ENCODE peak calls at places on chromosomes 7 and 10, in four cellular contexts. One of them, this sample, is unnamed.

GRCh38 chr7:19772323-19772722 is 1.1 kb downstream of the TMEM196 start:
- DNase-seq in GM23248: no peak
- DNase-seq in fibroblast of lung: no peak
- DNase-seq in endothelial cell of umbilical vein: no peak
- DNase-seq in this sample: peak; percentile 26

GRCh38 chr7:44080686-44081265 is 1.6 kb downstream of the POLM start:
- DNase-seq in GM23248: no peak
- DNase-seq in fibroblast of lung: no peak
- DNase-seq in endothelial cell of umbilical vein: no peak
- DNase-seq in this sample: no peak

GRCh38 chr10:20040012-20040411 is 223.8 kb downstream of the PLXDC2 start:
- DNase-seq in GM23248: no peak
- DNase-seq in fibroblast of lung: peak; percentile 25
- DNase-seq in endothelial cell of umbilical vein: no peak
- DNase-seq in this sample: no peak

GRCh38 chr7:42745357-42746022 is 166.4 kb downstream of the C7orf25 start:
- DNase-seq in GM23248: peak; percentile 49
- DNase-seq in fibroblast of lung: peak; percentile 15
- DNase-seq in endothelial cell of umbilical vein: no peak
- DNase-seq in this sample: no peak

GRCh38 chr7:136039577-136040345 is 62.6 kb upstream of the MTPN start:
- DNase-seq in GM23248: no peak
- DNase-seq in fibroblast of lung: no peak
- DNase-seq in endothelial cell of umbilical vein: peak; percentile 55
- DNase-seq in this sample: no peak

GRCh38 chr10:122243560-122243959 is 27.5 kb upstream of the BTBD16 start:
- DNase-seq in GM23248: no peak
- DNase-seq in fibroblast of lung: peak; percentile 82
- DNase-seq in endothelial cell of umbilical vein: no peak
- DNase-seq in this sample: no peak

GRCh38 chr10:7291487-7292113 is 119.2 kb downstream of the SFMBT2 start:
- DNase-seq in GM23248: no peak
- DNase-seq in fibroblast of lung: no peak
- DNase-seq in endothelial cell of umbilical vein: no peak
- DNase-seq in this sample: no peak

GRCh38 chr7:99976626-99977025 is 795 bp upstream of the AZGP1 start:
- DNase-seq in GM23248: no peak
- DNase-seq in fibroblast of lung: no peak
- DNase-seq in endothelial cell of umbilical vein: no peak
- DNase-seq in this sample: no peak

GRCh38 chr7:48182736-48183369 is 11.6 kb downstream of the ABCA13 start:
- DNase-seq in GM23248: peak; percentile 65
- DNase-seq in fibroblast of lung: peak; percentile 18
- DNase-seq in endothelial cell of umbilical vein: peak; percentile 46
- DNase-seq in this sample: peak; percentile 63

GRCh38 chr7:30148951-30149459 is 14.2 kb downstream of the MTURN start:
- DNase-seq in GM23248: no peak
- DNase-seq in fibroblast of lung: no peak
- DNase-seq in endothelial cell of umbilical vein: no peak
- DNase-seq in this sample: no peak

GRCh38 chr7:95331004-95331337 is 6.6 kb upstream of the PON1 start:
- DNase-seq in GM23248: no peak
- DNase-seq in fibroblast of lung: no peak
- DNase-seq in endothelial cell of umbilical vein: no peak
- DNase-seq in this sample: no peak

GRCh38 chr10:120511165-120511564 is 54.1 kb downstream of the PLPP4 start:
- DNase-seq in GM23248: peak; percentile 76
- DNase-seq in fibroblast of lung: no peak
- DNase-seq in endothelial cell of umbilical vein: no peak
- DNase-seq in this sample: peak; percentile 94

GRCh38 chr7:132145466-132145865 is 430.8 kb downstream of the PLXNA4 start:
- DNase-seq in GM23248: peak; percentile 97
- DNase-seq in fibroblast of lung: peak; percentile 47
- DNase-seq in endothelial cell of umbilical vein: peak; percentile 88
- DNase-seq in this sample: peak; percentile 92

GRCh38 chr7:22723642-22724041 is 3.4 kb upstream of the IL6 start:
- DNase-seq in GM23248: peak; percentile 60
- DNase-seq in fibroblast of lung: peak; percentile 71
- DNase-seq in endothelial cell of umbilical vein: no peak
- DNase-seq in this sample: no peak

GRCh38 chr7:22722596-22722995 is 4.4 kb upstream of the IL6 start:
- DNase-seq in GM23248: no peak
- DNase-seq in fibroblast of lung: no peak
- DNase-seq in endothelial cell of umbilical vein: no peak
- DNase-seq in this sample: no peak

GRCh38 chr7:22724861-22725260 is 2.1 kb upstream of the IL6 start:
- DNase-seq in GM23248: no peak
- DNase-seq in fibroblast of lung: no peak
- DNase-seq in endothelial cell of umbilical vein: no peak
- DNase-seq in this sample: no peak

GRCh38 chr7:22720791-22721786 is 5.9 kb upstream of the IL6 start:
- DNase-seq in GM23248: no peak
- DNase-seq in fibroblast of lung: peak; percentile 42
- DNase-seq in endothelial cell of umbilical vein: no peak
- DNase-seq in this sample: no peak

DNA sequence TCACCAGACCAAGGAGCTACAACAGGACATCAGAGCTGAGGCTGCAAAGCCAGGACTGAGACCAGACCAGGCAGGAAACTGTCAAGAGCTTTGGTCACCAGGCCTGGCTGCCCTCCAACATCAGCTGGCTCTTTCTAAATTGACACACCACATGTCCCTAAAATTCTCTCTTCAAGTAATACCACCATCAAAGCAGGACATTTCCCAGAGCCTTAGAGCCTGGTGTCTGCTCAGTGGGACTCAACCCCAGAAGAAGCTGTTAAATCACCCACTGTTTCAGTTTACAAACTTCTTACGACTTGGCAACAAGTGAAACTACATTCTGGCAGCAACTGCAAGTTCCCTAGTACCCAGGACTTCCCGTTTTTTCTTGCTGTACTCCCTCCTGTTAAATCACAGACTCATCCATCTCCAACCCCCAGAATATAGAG is 3.8 kb upstream of the IL6 start:
- DNase-seq in GM23248: peak; percentile 58
- DNase-seq in fibroblast of lung: peak; percentile 71
- DNase-seq in endothelial cell of umbilical vein: peak; percentile 63
- DNase-seq in this sample: no peak
- H3K4me2 ChIP-seq in GM23248: peak overlapping the region; percentile 34
- H3K4me2 ChIP-seq in fibroblast of lung: peak overlapping the region; percentile 32
- H3K4me2 ChIP-seq in endothelial cell of umbilical vein: peak overlapping the region; percentile 20
- H3K4me2 ChIP-seq in this sample: no peak overlapping the region

GRCh38 chr10:13080643-13081042 is 19.3 kb upstream of the OPTN start:
- DNase-seq in GM23248: no peak
- DNase-seq in fibroblast of lung: no peak
- DNase-seq in endothelial cell of umbilical vein: no peak
- DNase-seq in this sample: no peak
- H3K4me2 ChIP-seq in GM23248: no peak overlapping the region
- H3K4me2 ChIP-seq in fibroblast of lung: no peak overlapping the region
- H3K4me2 ChIP-seq in endothelial cell of umbilical vein: no peak overlapping the region
- H3K4me2 ChIP-seq in this sample: no peak overlapping the region

GRCh38 chr7:137670521-137671064 is 176.2 kb downstream of the DGKI start:
- DNase-seq in GM23248: peak; percentile 92
- DNase-seq in fibroblast of lung: peak; percentile 11
- DNase-seq in endothelial cell of umbilical vein: no peak
- DNase-seq in this sample: peak; percentile 78
- H3K4me2 ChIP-seq in GM23248: peak overlapping the region; percentile 6
- H3K4me2 ChIP-seq in fibroblast of lung: no peak overlapping the region
- H3K4me2 ChIP-seq in endothelial cell of umbilical vein: no peak overlapping the region
- H3K4me2 ChIP-seq in this sample: peak overlapping the region; percentile 44

GRCh38 chr10:58576736-58577366 is 64.2 kb downstream of the BICC1 start:
- DNase-seq in GM23248: no peak
- DNase-seq in fibroblast of lung: peak; percentile 15
- DNase-seq in endothelial cell of umbilical vein: no peak
- DNase-seq in this sample: no peak
- H3K4me2 ChIP-seq in GM23248: peak overlapping the region; percentile 70
- H3K4me2 ChIP-seq in fibroblast of lung: peak overlapping the region; percentile 65
- H3K4me2 ChIP-seq in endothelial cell of umbilical vein: no peak overlapping the region
- H3K4me2 ChIP-seq in this sample: no peak overlapping the region

GRCh38 chr10:109933984-109934565 is 10.8 kb upstream of the XPNPEP1 start:
- DNase-seq in GM23248: peak; percentile 39
- DNase-seq in fibroblast of lung: peak; percentile 48
- DNase-seq in endothelial cell of umbilical vein: no peak
- DNase-seq in this sample: no peak

GRCh38 chr10:109932391-109932790 is 9.1 kb upstream of the XPNPEP1 start:
- DNase-seq in GM23248: no peak
- DNase-seq in fibroblast of lung: no peak
- DNase-seq in endothelial cell of umbilical vein: no peak
- DNase-seq in this sample: no peak

GRCh38 chr10:109931153-109931552 is 7.8 kb upstream of the XPNPEP1 start:
- DNase-seq in GM23248: peak; percentile 65
- DNase-seq in fibroblast of lung: peak; percentile 73
- DNase-seq in endothelial cell of umbilical vein: no peak
- DNase-seq in this sample: no peak

GRCh38 chr10:109937460-109937859 is 14.1 kb upstream of the XPNPEP1 start:
- DNase-seq in GM23248: no peak
- DNase-seq in fibroblast of lung: no peak
- DNase-seq in endothelial cell of umbilical vein: no peak
- DNase-seq in this sample: no peak

GRCh38 chr10:109934958-109935793 is 11.9 kb upstream of the XPNPEP1 start:
- DNase-seq in GM23248: peak; percentile 65
- DNase-seq in fibroblast of lung: peak; percentile 78
- DNase-seq in endothelial cell of umbilical vein: peak; percentile 99
- DNase-seq in this sample: peak; percentile 56
- H3K4me2 ChIP-seq in GM23248: peak overlapping the region; percentile 57
- H3K4me2 ChIP-seq in fibroblast of lung: no peak overlapping the region
- H3K4me2 ChIP-seq in endothelial cell of umbilical vein: peak overlapping the region; percentile 84
- H3K4me2 ChIP-seq in this sample: peak overlapping the region; percentile 56

GRCh38 chr10:21509391-21510217 is 15.9 kb downstream of the SKIDA1 start:
- DNase-seq in GM23248: peak; percentile 46
- DNase-seq in fibroblast of lung: no peak
- DNase-seq in endothelial cell of umbilical vein: no peak
- DNase-seq in this sample: no peak

GRCh38 chr10:21513035-21513434 is 12.4 kb downstream of the SKIDA1 start:
- DNase-seq in GM23248: no peak
- DNase-seq in fibroblast of lung: peak; percentile 42
- DNase-seq in endothelial cell of umbilical vein: no peak
- DNase-seq in this sample: no peak

GRCh38 chr10:21508987-21509334 is 16.5 kb downstream of the SKIDA1 start:
- DNase-seq in GM23248: no peak
- DNase-seq in fibroblast of lung: no peak
- DNase-seq in endothelial cell of umbilical vein: no peak
- DNase-seq in this sample: no peak

GRCh38 chr10:21511931-21512330 is 13.6 kb downstream of the SKIDA1 start:
- DNase-seq in GM23248: no peak
- DNase-seq in fibroblast of lung: peak; percentile 50
- DNase-seq in endothelial cell of umbilical vein: no peak
- DNase-seq in this sample: no peak

GRCh38 chr10:21510218-21511070 is 15.0 kb downstream of the SKIDA1 start:
- DNase-seq in GM23248: peak; percentile 55
- DNase-seq in fibroblast of lung: peak; percentile 48
- DNase-seq in endothelial cell of umbilical vein: no peak
- DNase-seq in this sample: no peak
- H3K4me2 ChIP-seq in GM23248: peak overlapping the region; percentile 83
- H3K4me2 ChIP-seq in fibroblast of lung: peak overlapping the region; percentile 58
- H3K4me2 ChIP-seq in endothelial cell of umbilical vein: no peak overlapping the region
- H3K4me2 ChIP-seq in this sample: peak overlapping the region; percentile 23

GRCh38 chr10:87636313-87636915 is 23.3 kb upstream of the PAPSS2 start:
- DNase-seq in GM23248: no peak
- DNase-seq in fibroblast of lung: no peak
- DNase-seq in endothelial cell of umbilical vein: no peak
- DNase-seq in this sample: no peak

GRCh38 chr10:87632439-87632838 is 27.2 kb upstream of the PAPSS2 start:
- DNase-seq in GM23248: no peak
- DNase-seq in fibroblast of lung: peak; percentile 12
- DNase-seq in endothelial cell of umbilical vein: no peak
- DNase-seq in this sample: no peak

GRCh38 chr10:87639493-87639892 is 20.2 kb upstream of the PAPSS2 start:
- DNase-seq in GM23248: no peak
- DNase-seq in fibroblast of lung: no peak
- DNase-seq in endothelial cell of umbilical vein: no peak
- DNase-seq in this sample: no peak

GRCh38 chr10:87634311-87634710 is 25.4 kb upstream of the PAPSS2 start:
- DNase-seq in GM23248: no peak
- DNase-seq in fibroblast of lung: no peak
- DNase-seq in endothelial cell of umbilical vein: peak; percentile 4
- DNase-seq in this sample: no peak

DNA sequence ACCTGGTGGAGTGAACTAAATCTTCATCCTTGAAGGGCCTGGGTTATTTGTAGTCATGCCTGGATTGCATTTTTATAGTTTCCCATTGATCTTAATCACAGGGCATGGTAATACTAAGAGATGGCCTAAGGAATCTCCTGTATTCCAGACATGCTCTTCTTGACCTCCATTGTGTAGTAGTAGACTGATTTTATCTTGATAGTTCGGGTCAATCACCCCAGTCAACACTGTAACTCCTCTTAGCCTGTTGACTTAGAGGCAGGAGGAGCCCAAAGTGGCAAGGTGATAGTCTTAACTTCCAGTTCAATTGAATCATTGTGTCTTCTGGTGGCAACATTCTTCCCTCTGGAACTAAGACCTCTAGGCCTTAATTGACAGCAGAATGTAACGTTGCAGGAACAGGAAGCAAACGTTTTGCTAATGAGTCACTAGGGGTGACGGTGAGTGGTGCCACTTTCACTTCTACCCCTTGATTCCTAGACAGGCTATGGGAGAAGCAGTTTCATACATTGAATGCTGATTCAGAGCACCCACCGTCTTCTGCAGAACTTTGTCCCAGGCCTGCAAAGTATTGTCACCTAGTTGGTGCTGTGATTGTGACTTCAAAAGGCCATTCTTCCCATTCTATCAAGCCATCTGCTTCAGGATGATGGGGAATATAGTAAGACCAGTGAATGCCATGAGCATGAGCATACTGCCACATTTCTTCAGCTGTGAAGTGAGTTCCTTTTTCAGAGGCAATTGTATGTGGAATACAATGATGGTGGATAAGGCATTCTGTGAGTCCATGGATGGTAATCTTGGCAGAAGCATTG is 24.0 kb upstream of the PAPSS2 start:
- DNase-seq in GM23248: peak; percentile 72
- DNase-seq in fibroblast of lung: peak; percentile 66
- DNase-seq in endothelial cell of umbilical vein: peak; percentile 80
- DNase-seq in this sample: peak; percentile 82
- H3K4me2 ChIP-seq in GM23248: peak overlapping the region; percentile 50
- H3K4me2 ChIP-seq in fibroblast of lung: no peak overlapping the region
- H3K4me2 ChIP-seq in endothelial cell of umbilical vein: peak overlapping the region; percentile 49
- H3K4me2 ChIP-seq in this sample: peak overlapping the region; percentile 50

This sample was measured in mammary epithelial cell.